ENCODE peak calls at places on chromosomes 12 and 14, in six cellular contexts. H, L, N, D, T and C are unnamed samples.

GRCh38 chr12:23921099-23921846 is 28.2 kb downstream of the SOX5 start:
- DNase-seq in L (no peak), D (no peak), N (no peak), T (no peak), H (no peak), C (no peak)

GRCh38 chr12:63862187-63863107 is 17.9 kb downstream of the SRGAP1 start:
- DNase-seq in D (peak), T (no peak), L (peak), H (no peak), N (peak), C (peak)

GRCh38 chr14:22544881-22545420 is 44.1 kb downstream of the DAD1 start:
- DNase-seq in L (no peak), D (no peak), T (no peak), N (no peak), H (no peak), C (no peak)

GRCh38 chr14:81122326-81122725 is 98.4 kb downstream of the GTF2A1 start:
- DNase-seq in D (no peak), L (no peak), N (no peak), T (peak), H (no peak), C (no peak)

GRCh38 chr12:8667280-8667679 is 4.7 kb upstream of the MFAP5 start:
- DNase-seq in T (no peak), D (no peak), N (no peak), L (no peak), H (no peak), C (no peak)

GRCh38 chr14:97468220-97468619 is 671.0 kb downstream of the VRK1 start:
- DNase-seq in D (no peak), N (no peak), T (no peak), L (peak), H (no peak), C (no peak)

GRCh38 chr12:57603758-57604453 is 718 bp upstream of the DTX3 start:
- DNase-seq in T (no peak), D (no peak), L (peak), H (no peak), N (peak), C (peak)

GRCh38 chr12:26246483-26247164 is 51.3 kb downstream of the SSPN start:
- DNase-seq in N (peak), D (peak), T (no peak), L (no peak), H (no peak), C (no peak)

GRCh38 chr12:81558031-81558430 is 201.1 kb downstream of the PPFIA2 start:
- DNase-seq in H (no peak), D (no peak), T (no peak), L (no peak), N (no peak), C (peak)

GRCh38 chr14:22598896-22599244 is 770 bp downstream of the ABHD4 start:
- DNase-seq in H (no peak), N (peak), D (peak), T (peak), L (peak), C (peak)

GRCh38 chr12:2023365-2023764 is 19.1 kb upstream of the DCP1B start:
- DNase-seq in T (no peak), L (peak), D (no peak), H (no peak), N (peak), C (no peak)

GRCh38 chr12:58455146-58455545 is 465.2 kb downstream of the LRIG3 start:
- DNase-seq in D (no peak), L (no peak), H (no peak), N (no peak), T (no peak), C (peak)

GRCh38 chr12:130104596-130105253 is 57.5 kb upstream of the FZD10 start:
- DNase-seq in H (peak), L (peak), D (no peak), N (no peak), T (no peak), C (no peak)

GRCh38 chr12:102093319-102093718 is 26.6 kb downstream of the NUP37 start:
- DNase-seq in N (no peak), H (no peak), D (no peak), L (no peak), T (no peak), C (peak)

GRCh38 chr12:112005419-112006395 is 7.3 kb downstream of the TMEM116 start:
- DNase-seq in D (peak), H (no peak), T (no peak), L (peak), N (peak), C (peak)

GRCh38 chr14:50542941-50543418 is 10.6 kb upstream of the MAP4K5 start:
- DNase-seq in T (peak), N (peak), H (peak), L (peak), D (peak), C (peak)

GRCh38 chr14:78519863-78520262 is 349.7 kb downstream of the NRXN3 start:
- DNase-seq in D (no peak), N (peak), H (no peak), L (peak), T (peak), C (peak)

GRCh38 chr14:65186951-65187350 is 84.6 kb upstream of the MAX start:
- DNase-seq in N (no peak), L (no peak), H (no peak), D (no peak), T (no peak), C (no peak)

GRCh38 chr14:24051789-24052655 is at the start of gene CARMIL3:
- DNase-seq in T (peak), N (peak), L (peak), H (peak), D (no peak), C (peak)

GRCh38 chr12:31629756-31630732 is 29.4 kb upstream of the ETFBKMT start:
- DNase-seq in L (peak), H (no peak), N (peak), D (no peak), T (no peak), C (peak)

GRCh38 chr12:92968201-92968813 is 39.2 kb upstream of the EEA1 start:
- DNase-seq in T (no peak), D (no peak), L (no peak), N (no peak), H (no peak), C (peak)

GRCh38 chr14:62696261-62696968 is 348.8 kb downstream of the KCNH5 start:
- DNase-seq in H (no peak), D (no peak), L (peak), N (peak), T (no peak), C (no peak)

GRCh38 chr14:99273025-99273723 is 1.2 kb upstream of the BCL11B start:
- DNase-seq in L (peak), D (no peak), T (no peak), N (peak), H (peak), C (peak)

GRCh38 chr12:84551373-84551772 is 361.2 kb downstream of the SLC6A15 start:
- DNase-seq in H (no peak), L (no peak), T (no peak), N (no peak), D (no peak), C (no peak)

GRCh38 chr14:69107407-69108003 is 45.4 kb downstream of the DCAF5 start:
- DNase-seq in T (peak), D (peak), H (peak), L (peak), N (peak), C (peak)

GRCh38 chr12:88243886-88244491 is 101.9 kb downstream of the TMTC3 start:
- DNase-seq in N (no peak), D (no peak), T (no peak), L (peak), H (no peak), C (peak)

GRCh38 chr14:92317511-92317910 is 5.5 kb upstream of the SLC24A4 start:
- DNase-seq in T (no peak), D (no peak), N (no peak), H (no peak), L (no peak), C (peak)

GRCh38 chr14:63493246-63493645 is 49.9 kb downstream of the PPP2R5E start:
- DNase-seq in H (peak), N (peak), L (peak), D (peak), T (peak), C (peak)

GRCh38 chr12:64669270-64669842 is 59.1 kb downstream of the RASSF3 start:
- DNase-seq in T (peak), D (no peak), N (no peak), H (peak), L (peak), C (no peak)

DNA sequence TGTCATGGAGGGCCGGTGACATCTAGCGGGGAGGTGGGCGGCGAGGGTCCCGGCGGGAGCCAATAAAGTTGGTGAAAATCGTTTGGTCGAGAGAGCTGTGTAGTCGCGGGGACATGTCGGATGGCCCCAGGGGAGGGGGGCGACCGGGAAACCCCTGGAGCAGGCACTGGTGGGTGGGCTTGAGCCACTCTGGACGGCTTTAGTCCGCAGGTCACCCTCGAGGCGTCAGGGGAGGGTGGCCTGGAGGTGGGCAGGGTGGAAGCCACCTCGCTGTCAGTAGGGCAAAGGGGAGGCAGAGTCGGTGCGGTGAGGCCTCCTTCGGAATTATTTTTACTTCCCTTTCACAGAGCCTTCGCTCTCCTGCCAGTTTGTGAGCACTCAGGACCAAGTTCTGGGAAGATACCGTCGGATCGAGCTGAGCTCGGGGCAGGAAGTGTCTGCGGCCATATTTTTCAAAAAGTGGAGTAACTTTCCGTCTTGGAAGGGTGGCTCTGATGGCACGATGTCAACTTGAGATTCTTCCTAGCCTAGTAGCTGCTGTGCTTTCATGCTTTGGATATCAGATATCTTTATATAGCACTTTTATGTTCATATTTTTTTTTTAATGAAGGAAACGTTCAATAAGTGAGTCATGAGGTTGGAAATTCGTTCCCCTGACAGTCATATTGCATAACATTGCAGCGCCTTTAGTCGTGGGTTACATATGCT is 28.2 kb downstream of the WBP11 start:
- DNase-seq in N (peak), D (no peak), T (peak), H (peak), L (peak), C (peak)
- H3K27ac ChIP-seq in N (peak), D (peak), T (peak), H (peak), L (no peak), C (peak)

GRCh38 chr12:114291389-114292075 is 114.4 kb downstream of the TBX5 start:
- DNase-seq in T (no peak), H (no peak), L (no peak), N (no peak), D (no peak), C (peak)
- TF ChIP-seq EZH2phosphoT487 in T (no peak), H (no peak), L (no peak), N (no peak), D (no peak), C (no peak)

GRCh38 chr12:54589964-54590363 is 1.5 kb upstream of the PPP1R1A start:
- DNase-seq in T (no peak), H (no peak), L (no peak), N (no peak), D (no peak), C (no peak)

GRCh38 chr12:54588892-54589291 is 433 bp upstream of the PPP1R1A start:
- DNase-seq in N (no peak), L (no peak), T (no peak), H (no peak), D (no peak), C (no peak)

GRCh38 chr12:54586620-54587019 is 1.8 kb downstream of the PPP1R1A start:
- DNase-seq in T (no peak), H (no peak), D (no peak), N (no peak), L (no peak), C (no peak)

GRCh38 chr12:54587315-54587821 is 1.1 kb downstream of the PPP1R1A start:
- DNase-seq in N (peak), H (no peak), D (no peak), T (no peak), L (no peak), C (peak)

GRCh38 chr12:54588110-54588831 is at the start of gene PPP1R1A:
- DNase-seq in D (no peak), T (no peak), N (peak), L (peak), H (peak), C (peak)
- H3K4me3 ChIP-seq in D (peak), T (no peak), N (peak), L (peak), H (no peak), C (no peak)

GRCh38 chr12:124732275-124733075 is 131.2 kb downstream of the SCARB1 start:
- DNase-seq in D (no peak), N (no peak), L (no peak), H (no peak), T (no peak), C (no peak)
- H3K27ac ChIP-seq in D (no peak), N (peak), L (no peak), H (no peak), T (no peak), C (no peak)

DNA sequence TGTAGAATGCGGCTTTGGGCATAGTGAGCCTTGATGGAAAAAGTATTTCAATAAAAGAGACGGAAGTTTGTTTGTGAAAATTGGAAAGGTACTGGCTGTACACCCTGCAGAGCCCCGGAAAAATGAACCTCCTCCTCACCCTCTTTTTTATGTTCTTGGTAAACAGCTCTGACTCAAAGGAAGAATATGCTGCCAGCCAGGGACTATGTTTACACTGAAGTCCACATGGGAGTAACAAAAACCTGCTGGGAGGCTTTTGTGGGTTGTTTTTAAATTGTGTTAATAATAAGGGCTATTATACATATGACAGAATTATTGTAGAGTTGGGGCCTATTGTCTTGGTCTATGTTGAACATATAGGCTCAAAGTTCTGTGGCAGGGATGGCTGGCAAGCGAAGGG is 70.7 kb downstream of the TTC8 start:
- DNase-seq in H (no peak), N (peak), T (no peak), D (no peak), L (no peak), C (peak)
- TF ChIP-seq EZH2phosphoT487 in H (no peak), N (no peak), T (no peak), D (no peak), L (no peak), C (no peak)

DNA sequence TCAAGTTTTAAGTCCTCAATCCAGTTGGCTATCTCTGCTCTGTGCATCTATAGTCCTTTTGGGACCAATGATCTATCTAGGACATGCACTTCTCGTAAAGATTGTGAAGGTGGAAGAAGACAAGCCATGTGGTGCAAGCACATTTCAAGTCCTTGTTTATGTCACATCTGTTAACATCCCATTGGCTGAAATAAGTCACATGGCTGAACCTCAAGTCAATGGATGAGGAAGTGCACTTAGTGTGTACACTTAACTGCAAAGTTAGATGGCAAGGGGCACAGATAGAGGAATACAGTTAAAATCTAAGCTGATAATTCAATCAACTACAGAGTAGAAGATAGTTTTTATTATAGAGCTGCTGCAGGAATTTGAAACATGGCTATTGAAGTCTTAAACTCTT is 362.8 kb upstream of the TBX3 start:
- DNase-seq in T (peak), H (no peak), D (peak), N (no peak), L (no peak), C (no peak)
- H3K4me3 ChIP-seq in T (no peak), H (no peak), D (no peak), N (no peak), L (no peak), C (no peak)

DNA sequence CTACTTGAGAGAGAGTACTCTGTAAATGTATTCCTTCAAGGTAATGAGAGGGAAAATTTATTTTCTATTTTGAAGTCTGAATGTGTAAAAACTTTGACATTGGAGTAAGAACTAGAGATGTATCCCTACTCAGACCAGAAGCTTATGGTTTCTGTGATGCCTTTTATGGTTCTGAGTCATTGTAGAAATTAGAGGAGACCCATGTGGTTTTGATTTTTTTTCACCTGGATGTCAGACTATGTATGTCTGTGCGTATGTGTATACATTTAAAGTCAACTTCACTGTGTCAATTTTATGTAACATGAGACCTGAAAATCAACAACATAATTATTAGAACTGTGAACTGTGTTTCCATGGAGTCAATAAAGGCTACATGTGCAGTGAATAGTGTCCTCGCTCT is 302.0 kb downstream of the TRHDE start:
- DNase-seq in L (no peak), T (no peak), D (no peak), N (no peak), H (no peak), C (no peak)
- H3K27ac ChIP-seq in L (no peak), T (no peak), D (no peak), N (no peak), H (no peak), C (no peak)

DNA sequence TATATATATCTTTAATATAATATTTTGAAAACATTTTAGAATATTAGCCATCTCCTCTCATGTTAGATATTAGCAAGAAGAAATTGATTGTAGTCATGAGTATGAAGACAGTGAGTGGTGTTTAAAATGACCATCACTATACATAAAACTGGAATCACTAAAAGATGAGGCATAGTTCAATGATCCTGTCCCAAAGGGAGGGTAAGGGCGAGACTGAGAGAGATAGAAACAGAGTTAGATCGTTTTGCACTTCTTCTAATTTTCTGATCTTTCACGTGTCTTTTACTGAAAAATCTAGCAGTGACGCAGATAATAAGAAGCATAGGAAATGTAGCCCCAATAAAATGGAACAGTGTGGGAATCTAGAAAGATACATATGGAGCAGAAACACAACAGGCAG is 627.4 kb downstream of the SLC16A7 start:
- DNase-seq in H (no peak), D (no peak), L (no peak), N (no peak), T (no peak), C (no peak)
- TF ChIP-seq EZH2phosphoT487 in H (no peak), D (no peak), L (no peak), N (no peak), T (no peak), C (no peak)